ENCODE peak calls at places on chromosomes 12 and 14, in five cellular contexts. X, L, F, R and T are unnamed samples.

GRCh38 chr12:61367281-61367785 is 892.9 kb upstream of the USP15 start:
- DNase-seq in X (no peak), L (no peak), F (no peak), R (no peak), T (no peak)

GRCh38 chr12:77734489-77734888 is 96.2 kb upstream of the NAV3 start:
- DNase-seq in X (no peak), L (peak), F (no peak), R (no peak), T (no peak)

GRCh38 chr12:6765634-6766581 is at the start of gene PTMS:
- DNase-seq in X (peak), L (peak), F (no peak), R (no peak), T (peak)

GRCh38 chr12:91622981-91623380 is 440.4 kb upstream of the DCN start:
- DNase-seq in X (no peak), L (no peak), F (no peak), R (no peak), T (no peak)

GRCh38 chr14:93073833-93074769 is 41.6 kb downstream of the ITPK1 start:
- DNase-seq in X (no peak), L (no peak), F (no peak), R (no peak), T (no peak)

GRCh38 chr14:72513994-72514659 is 379.8 kb downstream of the DPF3 start:
- DNase-seq in X (no peak), L (no peak), F (no peak), R (no peak), T (peak)

GRCh38 chr14:28949503-28949902 is 182.9 kb downstream of the FOXG1 start:
- DNase-seq in X (no peak), L (no peak), F (no peak), R (no peak), T (no peak)

GRCh38 chr14:100540141-100540925 is 46.9 kb downstream of the BEGAIN start:
- DNase-seq in X (peak), L (no peak), F (no peak), R (no peak), T (peak)

GRCh38 chr14:62436256-62436655 is 609.0 kb downstream of the KCNH5 start:
- DNase-seq in X (no peak), L (no peak), F (no peak), R (no peak), T (no peak)

GRCh38 chr14:72714094-72714493 is 179.8 kb downstream of the DPF3 start:
- DNase-seq in X (no peak), L (no peak), F (no peak), R (no peak), T (no peak)

GRCh38 chr12:104353012-104353981 is 49.8 kb downstream of the EID3 start:
- DNase-seq in X (no peak), L (no peak), F (no peak), R (no peak), T (no peak)

GRCh38 chr12:54253240-54253639 is 26.7 kb downstream of the CBX5 start:
- DNase-seq in X (no peak), L (no peak), F (no peak), R (no peak), T (no peak)

GRCh38 chr12:95304673-95305198 is 87.1 kb downstream of the VEZT start:
- DNase-seq in X (no peak), L (no peak), F (no peak), R (no peak), T (no peak)

GRCh38 chr14:32818576-32818975 is 120.1 kb upstream of the NPAS3 start:
- DNase-seq in X (no peak), L (no peak), F (no peak), R (no peak), T (no peak)

GRCh38 chr14:92938235-92938875 is 15.4 kb downstream of the CHGA start:
- DNase-seq in X (no peak), L (no peak), F (no peak), R (no peak), T (no peak)

GRCh38 chr12:50545213-50545612 is 40.4 kb downstream of the DIP2B start:
- DNase-seq in X (no peak), L (no peak), F (no peak), R (no peak), T (no peak)

GRCh38 chr12:93361159-93361919 is 16.4 kb upstream of the NUDT4 start:
- DNase-seq in X (no peak), L (no peak), F (no peak), R (no peak), T (no peak)

GRCh38 chr12:104715562-104716182 is 242.4 kb downstream of the SLC41A2 start:
- DNase-seq in X (no peak), L (peak), F (no peak), R (no peak), T (no peak)

GRCh38 chr14:24928501-24928900 is 121.4 kb downstream of the STXBP6 start:
- DNase-seq in X (no peak), L (no peak), F (no peak), R (no peak), T (no peak)

GRCh38 chr14:68719634-68720384 is 73.1 kb downstream of the ZFP36L1 start:
- DNase-seq in X (no peak), L (no peak), F (no peak), R (no peak), T (no peak)

GRCh38 chr12:19515179-19515578 is 75.9 kb downstream of the AEBP2 start:
- DNase-seq in X (no peak), L (no peak), F (no peak), R (no peak), T (peak)

GRCh38 chr12:101655400-101655799 is 42.0 kb upstream of the CHPT1 start:
- DNase-seq in X (no peak), L (no peak), F (no peak), R (no peak), T (no peak)

GRCh38 chr14:91058017-91058675 is 2.3 kb downstream of the RPS6KA5 start:
- DNase-seq in X (no peak), L (no peak), F (no peak), R (peak), T (no peak)

GRCh38 chr12:12990700-12991468 is 9.2 kb downstream of the HEBP1 start:
- DNase-seq in X (no peak), L (no peak), F (no peak), R (no peak), T (no peak)

GRCh38 chr12:85394809-85395208 is 114.8 kb downstream of the ALX1 start:
- DNase-seq in X (no peak), L (no peak), F (no peak), R (no peak), T (no peak)

GRCh38 chr12:130286041-130286440 is 51.6 kb upstream of the PIWIL1 start:
- DNase-seq in X (no peak), L (peak), F (no peak), R (no peak), T (peak)

GRCh38 chr12:70520847-70521246 is 116.4 kb downstream of the PTPRB start:
- DNase-seq in X (no peak), L (no peak), F (no peak), R (no peak), T (no peak)

GRCh38 chr12:70994217-70994788 is 73.8 kb upstream of the PTPRR start:
- DNase-seq in X (no peak), L (no peak), F (no peak), R (no peak), T (no peak)

GRCh38 chr14:89681086-89682018 is 264.3 kb upstream of the FOXN3 start:
- DNase-seq in X (no peak), L (no peak), F (no peak), R (no peak), T (no peak)

GRCh38 chr14:80017796-80018195 is 193.5 kb downstream of the DIO2 start:
- DNase-seq in X (no peak), L (no peak), F (no peak), R (no peak), T (no peak)